ENCODE peak calls at places on chromosomes 16 and 17, in seven cellular contexts. D, Q, H, I, F, N and G are unnamed samples.

GRCh38 chr17:1486802-1487695 is 5.4 kb downstream of the MYO1C start:
- DNase-seq in D (peak; percentile 90), Q (peak; percentile 89), H (no peak), I (peak; percentile 81), F (peak; percentile 58), N (peak; percentile 98), G (peak; percentile 94)

GRCh38 chr16:86508947-86509758 is 1.2 kb upstream of the FOXF1 start:
- DNase-seq in D (no peak), Q (peak; percentile 48), H (peak; percentile 45), I (peak; percentile 81), F (no peak), N (no peak), G (no peak)

GRCh38 chr16:62909597-62909996 is 873.4 kb upstream of the CDH8 start:
- DNase-seq in D (no peak), Q (no peak), H (no peak), I (no peak), F (no peak), N (no peak), G (no peak)

GRCh38 chr17:68169840-68170239 is 78.0 kb upstream of the AMZ2 start:
- DNase-seq in D (no peak), Q (no peak), H (no peak), I (no peak), F (no peak), N (no peak), G (peak; percentile 60)

GRCh38 chr16:15952265-15952711 is 2.9 kb downstream of the ABCC1 start:
- DNase-seq in D (no peak), Q (no peak), H (no peak), I (no peak), F (no peak), N (no peak), G (no peak)

GRCh38 chr17:45902892-45903346 is 8.6 kb downstream of the MAPT start:
- DNase-seq in D (no peak), Q (peak; percentile 49), H (no peak), I (no peak), F (no peak), N (no peak), G (no peak)

GRCh38 chr17:81539961-81540675 is 11.9 kb downstream of the FSCN2 start:
- DNase-seq in D (no peak), Q (no peak), H (no peak), I (no peak), F (no peak), N (no peak), G (no peak)

GRCh38 chr16:30351586-30352419 is 3.3 kb downstream of the CD2BP2 start:
- DNase-seq in D (peak; percentile 71), Q (peak; percentile 97), H (peak; percentile 96), I (peak; percentile 93), F (no peak), N (no peak), G (no peak)

GRCh38 chr16:72865258-72865657 is 182.7 kb downstream of the ZFHX3 start:
- DNase-seq in D (no peak), Q (no peak), H (no peak), I (no peak), F (no peak), N (peak; percentile 54), G (peak; percentile 33)

GRCh38 chr16:27922433-27922832 is 141.1 kb downstream of the GSG1L start:
- DNase-seq in D (no peak), Q (no peak), H (no peak), I (no peak), F (no peak), N (no peak), G (no peak)

GRCh38 chr17:61253293-61253801 is 146.3 kb upstream of the TBX2 start:
- DNase-seq in D (no peak), Q (no peak), H (no peak), I (no peak), F (no peak), N (no peak), G (no peak)

GRCh38 chr16:31138621-31139578 is 3.4 kb upstream of the PRSS8 start:
- DNase-seq in D (peak; percentile 89), Q (peak; percentile 94), H (no peak), I (peak; percentile 63), F (no peak), N (no peak), G (no peak)

GRCh38 chr16:52212841-52213240 is 334.1 kb downstream of the TOX3 start:
- DNase-seq in D (no peak), Q (peak; percentile 13), H (no peak), I (no peak), F (no peak), N (no peak), G (no peak)

GRCh38 chr16:11964761-11965539 is at the start of gene TNFRSF17:
- DNase-seq in D (no peak), Q (peak; percentile 37), H (no peak), I (peak; percentile 55), F (no peak), N (no peak), G (no peak)

GRCh38 chr16:70454221-70455034 is at the start of gene FCSK:
- DNase-seq in D (peak; percentile 81), Q (peak; percentile 70), H (no peak), I (peak; percentile 45), F (peak; percentile 43), N (no peak), G (no peak)

GRCh38 chr17:63993368-63993990 is 4.7 kb upstream of the PRR29 start:
- DNase-seq in D (peak; percentile 23), Q (no peak), H (no peak), I (no peak), F (no peak), N (peak; percentile 70), G (peak; percentile 83)

GRCh38 chr16:12500771-12501170 is 302.9 kb downstream of the CPPED1 start:
- DNase-seq in D (peak; percentile 71), Q (no peak), H (no peak), I (no peak), F (no peak), N (no peak), G (peak; percentile 72)

GRCh38 chr17:55817273-55817709 is 66.4 kb downstream of the PCTP start:
- DNase-seq in D (no peak), Q (no peak), H (no peak), I (no peak), F (no peak), N (no peak), G (no peak)

GRCh38 chr16:79595261-79595660 is 5.3 kb downstream of the MAF start:
- DNase-seq in D (no peak), Q (no peak), H (no peak), I (peak; percentile 8), F (no peak), N (no peak), G (no peak)

GRCh38 chr17:40516581-40517285 is 15.3 kb upstream of the TNS4 start:
- DNase-seq in D (no peak), Q (no peak), H (no peak), I (peak; percentile 35), F (no peak), N (peak; percentile 82), G (peak; percentile 74)

GRCh38 chr16:253833-254232 is 19.2 kb downstream of the FAM234A start:
- DNase-seq in D (no peak), Q (no peak), H (no peak), I (no peak), F (no peak), N (no peak), G (no peak)

GRCh38 chr16:81493755-81494433 is 49.3 kb downstream of the CMIP start:
- DNase-seq in D (no peak), Q (peak; percentile 57), H (no peak), I (peak; percentile 73), F (no peak), N (no peak), G (no peak)

GRCh38 chr17:29089601-29090044 is 46.7 kb downstream of the PIPOX start:
- DNase-seq in D (no peak), Q (no peak), H (no peak), I (no peak), F (no peak), N (no peak), G (no peak)